ENCODE peak calls at places on chromosomes 1 and 21, in five cellular contexts. V is tibial artery; J is tibial nerve; D is SJSA1; K is CD8-positive, alpha-beta T cell. E is an unnamed sample.

GRCh38 chr1:165836664-165837482 is 9.5 kb downstream of the UCK2 start:
- DNase-seq in V (no peak), D (no peak), J (no peak), K (no peak), E (no peak)

GRCh38 chr1:202200669-202201068 is 7.1 kb downstream of the LGR6 start:
- DNase-seq in D (no peak), K (no peak), V (peak), J (no peak), E (no peak)

GRCh38 chr1:19688041-19688842 is 23.6 kb downstream of the HTR6 start:
- DNase-seq in D (no peak), J (no peak), K (peak), V (no peak), E (no peak)

GRCh38 chr1:170533331-170533730 is 1.4 kb downstream of the GORAB start:
- DNase-seq in J (no peak), D (no peak), V (no peak), K (no peak), E (no peak)

GRCh38 chr1:186202174-186202843 is 172.7 kb downstream of the TPR start:
- DNase-seq in D (no peak), V (peak), J (no peak), K (no peak), E (no peak)

GRCh38 chr1:150281758-150282557 is at the start of gene CIART:
- DNase-seq in K (peak), V (peak), J (peak), D (peak), E (peak)

GRCh38 chr1:99956755-99957154 is 13.0 kb upstream of the SLC35A3 start:
- DNase-seq in J (no peak), V (no peak), K (no peak), D (no peak), E (no peak)

GRCh38 chr1:147504801-147505303 is 36.4 kb upstream of the BCL9 start:
- DNase-seq in K (no peak), V (no peak), J (no peak), D (no peak), E (no peak)

GRCh38 chr1:117633423-117633822 is 27.6 kb downstream of the TENT5C start:
- DNase-seq in V (no peak), J (no peak), K (no peak), D (no peak), E (no peak)

GRCh38 chr21:42059721-42060120 is 11.4 kb upstream of the UMODL1 start:
- DNase-seq in D (no peak), J (no peak), K (no peak), V (no peak), E (no peak)

GRCh38 chr1:209625205-209625549 is 27.0 kb downstream of the LAMB3 start:
- DNase-seq in J (no peak), K (no peak), V (no peak), D (no peak), E (no peak)

GRCh38 chr1:8343464-8344001 is 25.6 kb downstream of the SLC45A1 start:
- DNase-seq in J (peak), V (peak), D (peak), K (no peak), E (no peak)

GRCh38 chr1:55700359-55701130 is 485.4 kb upstream of the USP24 start:
- DNase-seq in K (no peak), D (no peak), V (no peak), J (no peak), E (no peak)

GRCh38 chr1:119675349-119676343 is 27.6 kb upstream of the ZNF697 start:
- DNase-seq in K (peak), D (peak), V (peak), J (peak), E (no peak)

GRCh38 chr1:93446837-93447451 is 974 bp upstream of the FNBP1L start:
- DNase-seq in J (no peak), D (no peak), V (no peak), K (no peak), E (no peak)

GRCh38 chr1:30111431-30111830 is 612.0 kb downstream of the MATN1 start:
- DNase-seq in V (no peak), K (no peak), D (peak), J (no peak), E (no peak)

GRCh38 chr1:208161005-208161404 is 83.2 kb downstream of the PLXNA2 start:
- DNase-seq in D (no peak), K (no peak), V (no peak), J (no peak), E (no peak)

GRCh38 chr1:85857991-85858390 is 149.8 kb upstream of the ZNHIT6 start:
- DNase-seq in K (no peak), V (no peak), J (no peak), D (no peak), E (no peak)

GRCh38 chr1:160020196-160020595 is 11.6 kb downstream of the PIGM start:
- DNase-seq in J (no peak), K (no peak), V (no peak), D (no peak), E (no peak)

GRCh38 chr1:177959793-177960515 is 9.9 kb downstream of the SEC16B start:
- DNase-seq in V (no peak), D (no peak), J (no peak), K (no peak), E (no peak)

GRCh38 chr1:93740601-93741031 is 59.0 kb upstream of the BCAR3 start:
- DNase-seq in K (no peak), J (no peak), D (no peak), V (no peak), E (no peak)

GRCh38 chr1:57949168-57949567 is 525.3 kb upstream of the DAB1 start:
- DNase-seq in J (no peak), K (no peak), D (no peak), V (no peak), E (no peak)

GRCh38 chr21:32587651-32588050 is 2.3 kb upstream of the TCP10L start:
- DNase-seq in D (no peak), J (no peak), K (no peak), V (no peak), E (no peak)

GRCh38 chr1:184743062-184743756 is 11.4 kb downstream of the EDEM3 start:
- DNase-seq in D (no peak), V (no peak), J (no peak), K (no peak), E (no peak)

GRCh38 chr1:224784606-224785328 is 144.7 kb upstream of the DNAH14 start:
- DNase-seq in J (no peak), V (no peak), K (no peak), D (no peak), E (no peak)

GRCh38 chr1:202348005-202348508 is 442 bp upstream of the PPP1R12B start:
- DNase-seq in K (no peak), V (no peak), J (no peak), D (no peak), E (no peak)

DNA sequence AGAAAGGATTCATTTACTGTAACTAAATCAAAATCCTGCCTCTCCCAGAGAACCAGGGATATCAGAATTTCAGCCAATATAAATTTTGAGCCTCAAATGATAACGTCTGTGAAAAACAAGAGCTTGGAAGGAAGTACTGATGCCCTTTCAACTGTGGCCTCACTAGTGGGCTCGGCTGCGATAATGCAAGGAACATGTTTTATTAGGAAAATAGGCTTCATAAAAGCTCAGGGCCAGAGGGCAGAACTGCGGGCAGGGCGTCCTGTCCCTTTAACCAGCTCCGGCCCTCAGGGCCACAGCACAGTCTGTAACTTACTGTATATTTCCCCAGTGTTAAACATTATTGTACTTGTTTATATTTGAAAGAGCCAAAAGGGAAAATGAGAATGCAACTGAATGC is 122.0 kb downstream of the PEX14 start:
- DNase-seq in J (no peak), K (no peak), D (no peak), V (no peak), E (no peak)
- H3K27ac ChIP-seq in J (no peak), K (no peak), D (no peak), V (no peak), E (no peak)

GRCh38 chr1:235045921-235046601 is 82.6 kb downstream of the TOMM20 start:
- DNase-seq in K (no peak), V (no peak), D (no peak), J (no peak), E (no peak)
- H3K27ac ChIP-seq in K (no peak), V (peak), D (no peak), J (no peak), E (no peak)

GRCh38 chr1:161077426-161077825 is 7.7 kb upstream of the ARHGAP30 start:
- DNase-seq in D (no peak), V (no peak), J (no peak), K (no peak), E (no peak)

GRCh38 chr1:161076410-161076809 is 6.7 kb upstream of the ARHGAP30 start:
- DNase-seq in J (no peak), V (no peak), D (no peak), K (no peak), E (no peak)

GRCh38 chr1:161072751-161073449 is 3.2 kb upstream of the ARHGAP30 start:
- DNase-seq in K (no peak), D (no peak), V (no peak), J (no peak), E (no peak)

GRCh38 chr1:161073474-161074121 is 3.9 kb upstream of the ARHGAP30 start:
- DNase-seq in K (no peak), J (no peak), D (no peak), V (no peak), E (no peak)

GRCh38 chr1:161074676-161075368 is 5.1 kb upstream of the ARHGAP30 start:
- DNase-seq in K (no peak), D (no peak), J (no peak), V (no peak), E (no peak)
- H3K27ac ChIP-seq in K (no peak), D (no peak), J (no peak), V (no peak), E (no peak)

DNA sequence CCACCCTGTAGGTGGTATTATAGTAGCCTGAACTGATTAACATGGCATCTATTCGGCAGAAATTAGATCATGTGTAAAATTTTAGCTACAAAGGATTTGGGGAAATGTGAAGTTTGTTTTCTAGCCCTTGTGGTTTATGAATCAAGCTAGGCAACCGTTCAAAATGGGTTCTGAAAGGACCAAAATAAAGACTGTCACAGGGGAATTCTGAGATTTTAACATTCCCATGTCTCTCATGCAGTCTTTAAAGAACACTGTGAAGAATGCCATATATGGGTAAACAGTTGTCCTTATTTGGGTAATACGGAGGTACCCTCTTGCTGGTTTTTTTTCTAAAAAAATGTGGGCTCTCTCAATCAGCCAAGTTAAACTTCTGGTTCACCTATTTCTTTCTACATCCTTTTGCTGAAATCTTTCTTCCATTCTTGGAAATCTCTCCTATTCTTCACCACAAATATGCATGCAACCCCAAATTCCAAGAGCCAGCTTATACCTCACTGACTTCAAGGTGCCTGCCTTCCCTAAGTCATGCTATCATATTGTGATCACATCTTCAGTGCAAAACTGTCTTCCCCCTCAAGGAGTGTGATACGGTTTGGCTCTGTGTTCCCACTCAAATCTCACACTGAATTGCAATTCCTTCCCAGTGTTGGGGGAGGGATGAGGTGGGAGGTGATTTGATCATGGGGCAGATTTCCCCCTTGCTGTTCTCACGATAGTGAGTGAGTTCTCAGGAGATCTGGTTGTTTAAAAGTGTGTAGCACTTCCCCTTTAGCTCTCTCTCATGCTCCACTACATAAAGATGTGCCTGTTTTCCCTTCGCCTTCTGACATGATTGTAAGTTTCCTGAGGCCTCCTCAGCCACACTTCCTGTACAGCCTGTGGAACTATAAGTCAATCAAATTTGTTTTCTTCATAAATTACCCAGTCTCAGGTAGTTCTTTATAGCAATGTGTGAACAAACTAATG is 308.7 kb downstream of the TTLL7 start:
- DNase-seq in V (no peak), J (no peak), D (no peak), K (no peak), E (no peak)
- H3K27ac ChIP-seq in V (peak), J (no peak), D (no peak), K (no peak), E (no peak)